ENCODE peak calls at places on chromosomes 13 and 19, in six cellular contexts. W is stimulated activated CD8-positive, alpha-beta memory T cell treated with anti-CD3 and anti-CD28 coated beads, Interleukin-15, amount 100 ng/mL, for 1 hour; X is activated T-cell treated with anti-CD3 and anti-CD28 coated beads, Interleukin-2, amount 50 U/mL, for 72 hours; F is hypothalamus; O is KBM-7; R is left kidney. P is an unnamed sample.

GRCh38 chr13:75355609-75356008 is 126.4 kb downstream of the TBC1D4 start:
- DNase-seq in W (no peak), X (no peak), F (no peak), O (no peak), R (no peak), P (no peak)

GRCh38 chr13:43876366-43876765 is 3.2 kb downstream of the CCDC122 start:
- DNase-seq in W (no peak), X (no peak), F (no peak), O (no peak), R (no peak), P (no peak)

GRCh38 chr19:42201489-42202289 is 15.8 kb downstream of the DEDD2 start:
- DNase-seq in W (no peak), X (peak; percentile 55), F (no peak), O (peak; percentile 59), R (no peak), P (no peak)

GRCh38 chr19:49790866-49791265 is 22.2 kb downstream of the FUZ start:
- DNase-seq in W (no peak), X (no peak), F (no peak), O (no peak), R (peak; percentile 35), P (no peak)

GRCh38 chr13:65985632-65986031 is 1244.5 kb downstream of the PCDH9 start:
- DNase-seq in W (no peak), X (no peak), F (no peak), O (no peak), R (peak; percentile 22), P (no peak)

GRCh38 chr19:46265217-46265828 is 31.5 kb upstream of the HIF3A start:
- DNase-seq in W (peak; percentile 47), X (peak; percentile 83), F (peak; percentile 69), O (peak; percentile 89), R (peak; percentile 93), P (no peak)

GRCh38 chr13:67829641-67830040 is 599.5 kb upstream of the PCDH9 start:
- DNase-seq in W (no peak), X (no peak), F (no peak), O (no peak), R (no peak), P (no peak)

GRCh38 chr13:37485766-37486165 is 112.8 kb downstream of the POSTN start:
- DNase-seq in W (no peak), X (no peak), F (no peak), O (no peak), R (peak; percentile 11), P (no peak)

GRCh38 chr19:23762884-23763711 is 4.4 kb upstream of the ZNF681 start:
- DNase-seq in W (peak; percentile 73), X (peak; percentile 86), F (peak; percentile 86), O (no peak), R (peak; percentile 97), P (no peak)

GRCh38 chr13:65479692-65480091 is 1750.4 kb downstream of the PCDH9 start:
- DNase-seq in W (no peak), X (no peak), F (no peak), O (no peak), R (no peak), P (no peak)

GRCh38 chr13:73417012-73417615 is 358.3 kb downstream of the KLF5 start:
- DNase-seq in W (no peak), X (no peak), F (no peak), O (peak; percentile 15), R (no peak), P (no peak)

GRCh38 chr19:30268601-30269000 is 103.6 kb upstream of the ZNF536 start:
- DNase-seq in W (no peak), X (no peak), F (no peak), O (no peak), R (peak; percentile 36), P (no peak)

GRCh38 chr19:55474269-55475265 is 1.9 kb upstream of the ZNF628 start:
- DNase-seq in W (no peak), X (no peak), F (no peak), O (no peak), R (peak; percentile 76), P (no peak)

GRCh38 chr19:49441210-49441959 is at the start of gene SLC17A7:
- DNase-seq in W (no peak), X (no peak), F (no peak), O (peak; percentile 47), R (no peak), P (no peak)

GRCh38 chr19:11949201-11949600 is 15.6 kb upstream of the ZNF763 start:
- DNase-seq in W (no peak), X (no peak), F (no peak), O (peak; percentile 39), R (no peak), P (no peak)

GRCh38 chr13:31009166-31009565 is 76.7 kb downstream of the TEX26 start:
- DNase-seq in W (no peak), X (no peak), F (no peak), O (no peak), R (no peak), P (no peak)

GRCh38 chr19:7732045-7732444 is at the start of gene CLEC4G:
- DNase-seq in W (no peak), X (no peak), F (no peak), O (no peak), R (no peak), P (no peak)

GRCh38 chr13:39965309-39965708 is 309.8 kb downstream of the COG6 start:
- DNase-seq in W (no peak), X (no peak), F (no peak), O (no peak), R (no peak), P (no peak)

GRCh38 chr13:49098771-49099512 is 121.2 kb upstream of the MLNR start:
- DNase-seq in W (no peak), X (no peak), F (no peak), O (peak; percentile 23), R (peak; percentile 43), P (no peak)

GRCh38 chr13:46195017-46195416 is 13.0 kb upstream of the LCP1 start:
- DNase-seq in W (no peak), X (no peak), F (no peak), O (no peak), R (no peak), P (no peak)

GRCh38 chr13:41061075-41061913 is at the start of gene WBP4:
- DNase-seq in W (peak; percentile 78), X (peak; percentile 91), F (peak; percentile 92), O (peak; percentile 96), R (peak; percentile 98), P (peak; percentile 77)

GRCh38 chr13:55302568-55302967 is 1838.2 kb upstream of the PRR20A start:
- DNase-seq in W (no peak), X (no peak), F (no peak), O (no peak), R (no peak), P (no peak)

GRCh38 chr13:110262494-110262893 is 44.5 kb downstream of the COL4A1 start:
- DNase-seq in W (no peak), X (no peak), F (no peak), O (no peak), R (peak; percentile 59), P (no peak)

GRCh38 chr13:28569886-28570285 is 75.0 kb upstream of the FLT1 start:
- DNase-seq in W (no peak), X (no peak), F (no peak), O (no peak), R (no peak), P (no peak)

GRCh38 chr13:51235186-51235585 is 13.0 kb downstream of the FAM124A start:
- DNase-seq in W (no peak), X (no peak), F (no peak), O (no peak), R (no peak), P (no peak)

GRCh38 chr19:51751655-51752054 is at the start of gene FPR1:
- DNase-seq in W (no peak), X (no peak), F (no peak), O (peak; percentile 55), R (no peak), P (no peak)